ENCODE peak calls at places on chromosomes 3 and 15, in seven cellular contexts. S, X, J, D, V, Z and E are unnamed samples.
A peak's percentile ranks its signal among the peaks of the same experiment; 100 is the strongest.

GRCh38 chr15:78216276-78217229 is 17.8 kb downstream of the ACSBG1 start:
- DNase-seq in S (no peak), X (no peak), J (no peak), D (no peak), V (peak; percentile 97), Z (no peak), E (no peak)

GRCh38 chr3:150232992-150233451 is 175.1 kb upstream of the TSC22D2 start:
- DNase-seq in S (no peak), X (no peak), J (no peak), D (no peak), V (no peak), Z (no peak), E (no peak)

GRCh38 chr15:81091889-81092558 is 42.0 kb upstream of the CFAP161 start:
- DNase-seq in S (peak; percentile 48), X (no peak), J (no peak), D (peak; percentile 6), V (peak; percentile 90), Z (peak; percentile 61), E (no peak)

GRCh38 chr15:36251450-36251849 is 328.0 kb upstream of the CDIN1 start:
- DNase-seq in S (no peak), X (no peak), J (no peak), D (no peak), V (peak; percentile 4), Z (no peak), E (no peak)

GRCh38 chr3:87997298-87997697 is 61.5 kb downstream of the CGGBP1 start:
- DNase-seq in S (no peak), X (no peak), J (peak; percentile 3), D (no peak), V (peak; percentile 25), Z (no peak), E (peak; percentile 10)

GRCh38 chr3:65676592-65676991 is 362.1 kb downstream of the MAGI1 start:
- DNase-seq in S (peak; percentile 0), X (no peak), J (no peak), D (no peak), V (no peak), Z (no peak), E (no peak)

GRCh38 chr3:65672876-65673815 is 365.6 kb downstream of the MAGI1 start:
- DNase-seq in S (peak; percentile 1), X (no peak), J (no peak), D (peak; percentile 69), V (peak; percentile 8), Z (peak; percentile 55), E (no peak)

GRCh38 chr3:168034152-168034928 is 61.4 kb downstream of the GOLIM4 start:
- DNase-seq in S (no peak), X (no peak), J (no peak), D (no peak), V (no peak), Z (no peak), E (no peak)

GRCh38 chr15:101676965-101677364 is 24.8 kb upstream of the TM2D3 start:
- DNase-seq in S (no peak), X (no peak), J (no peak), D (no peak), V (no peak), Z (no peak), E (no peak)

GRCh38 chr3:165545059-165545458 is 292.2 kb downstream of the BCHE start:
- DNase-seq in S (no peak), X (no peak), J (no peak), D (no peak), V (no peak), Z (no peak), E (no peak)

GRCh38 chr3:56869157-56869889 is 67.6 kb upstream of the ARHGEF3 start:
- DNase-seq in S (no peak), X (no peak), J (no peak), D (no peak), V (no peak), Z (no peak), E (no peak)

GRCh38 chr3:16906679-16907078 is 21.9 kb downstream of the PLCL2 start:
- DNase-seq in S (no peak), X (no peak), J (peak; percentile 14), D (no peak), V (peak; percentile 64), Z (no peak), E (no peak)

GRCh38 chr3:134485075-134485536 is 679 bp downstream of the ANAPC13 start:
- DNase-seq in S (peak; percentile 44), X (no peak), J (no peak), D (no peak), V (no peak), Z (no peak), E (no peak)

GRCh38 chr15:78979456-78980320 is 34.8 kb upstream of the CTSH start:
- DNase-seq in S (peak; percentile 78), X (no peak), J (no peak), D (peak; percentile 33), V (peak; percentile 89), Z (peak; percentile 81), E (no peak)

GRCh38 chr15:69661871-69662667 is 209.5 kb downstream of the RPLP1 start:
- DNase-seq in S (no peak), X (no peak), J (no peak), D (no peak), V (no peak), Z (no peak), E (no peak)

GRCh38 chr3:52479037-52479875 is 15.9 kb upstream of the STAB1 start:
- DNase-seq in S (no peak), X (no peak), J (no peak), D (no peak), V (no peak), Z (no peak), E (no peak)